ENCODE peak calls at places on chromosomes 1 and 21, in seven cellular contexts. J, Q, O, M, P, V and D are unnamed samples.

GRCh38 chr1:212613440-212614335 is 5.1 kb downstream of the ATF3 start:
- DNase-seq in M (peak), P (peak), O (no peak), V (no peak), J (no peak), Q (no peak), D (no peak)

GRCh38 chr1:92244376-92244775 is 26.7 kb downstream of the C1orf146 start:
- DNase-seq in M (peak), J (peak), O (no peak), Q (no peak), P (peak), V (no peak), D (no peak)

GRCh38 chr1:202501281-202501680 is 152.8 kb downstream of the PPP1R12B start:
- DNase-seq in V (no peak), P (peak), J (peak), M (peak), O (no peak), Q (no peak), D (peak)

GRCh38 chr21:43733060-43733459 is 14.1 kb downstream of the PDXK start:
- DNase-seq in Q (no peak), J (no peak), P (no peak), V (no peak), M (no peak), O (no peak), D (no peak)

GRCh38 chr1:180906511-180906910 is 6.2 kb upstream of the KIAA1614 start:
- DNase-seq in O (no peak), J (no peak), M (no peak), V (no peak), P (no peak), Q (no peak), D (no peak)

GRCh38 chr1:55129194-55129728 is 85.9 kb downstream of the USP24 start:
- DNase-seq in M (no peak), P (peak), O (no peak), V (no peak), J (peak), Q (no peak), D (no peak)

GRCh38 chr1:226125097-226125630 is 61.4 kb downstream of the ACBD3 start:
- DNase-seq in O (peak), Q (no peak), V (no peak), J (peak), M (peak), P (peak), D (no peak)

GRCh38 chr1:2073382-2074230 is 23.4 kb downstream of the PRKCZ start:
- DNase-seq in M (no peak), V (no peak), P (peak), J (peak), Q (no peak), O (no peak), D (peak)

GRCh38 chr1:1299686-1300351 is 7.9 kb downstream of the ACAP3 start:
- DNase-seq in O (peak), Q (no peak), V (no peak), J (no peak), M (no peak), P (no peak), D (no peak)

GRCh38 chr1:151584278-151584677 is 27.6 kb upstream of the SNX27 start:
- DNase-seq in O (no peak), P (no peak), M (peak), V (no peak), J (no peak), Q (no peak), D (no peak)

GRCh38 chr1:237677979-237678378 is 212.7 kb downstream of the ZP4 start:
- DNase-seq in P (peak), V (peak), M (peak), J (peak), Q (peak), O (no peak), D (no peak)
- TF ChIP-seq CTCF in P (no peak), V (peak), M (no peak), J (peak), Q (no peak), O (no peak), D (no peak)

GRCh38 chr21:39314155-39315027 is 959 bp upstream of the BRWD1 start:
- DNase-seq in O (peak), P (peak), V (peak), M (peak), J (peak), Q (no peak), D (no peak)

GRCh38 chr21:39315603-39316002 is 2.2 kb upstream of the BRWD1 start:
- DNase-seq in Q (no peak), J (no peak), V (no peak), M (no peak), O (no peak), P (no peak), D (no peak)

GRCh38 chr21:39313042-39313456 is 383 bp downstream of the BRWD1 start:
- DNase-seq in V (no peak), O (peak), M (no peak), Q (no peak), P (no peak), J (no peak), D (no peak)

GRCh38 chr21:39312112-39313041 is 1.1 kb downstream of the BRWD1 start:
- DNase-seq in V (peak), P (peak), J (peak), M (peak), Q (no peak), O (peak), D (peak)

GRCh38 chr21:39313457-39314154 is at the start of gene BRWD1:
- DNase-seq in O (peak), P (peak), J (peak), Q (no peak), V (peak), M (peak), D (peak)
- TF ChIP-seq CTCF in O (no peak), P (no peak), J (no peak), Q (peak), V (peak), M (peak), D (peak)

GRCh38 chr21:28790335-28790734 is 202.3 kb downstream of the LTN1 start:
- DNase-seq in O (no peak), J (no peak), Q (no peak), P (no peak), V (no peak), M (no peak), D (no peak)
- TF ChIP-seq CTCF in O (no peak), J (no peak), Q (no peak), P (no peak), V (no peak), M (no peak), D (no peak)

GRCh38 chr1:156172696-156173470 is 19.5 kb downstream of the SEMA4A start:
- DNase-seq in V (no peak), Q (no peak), M (no peak), O (peak), J (no peak), P (no peak), D (no peak)
- TF ChIP-seq CTCF in V (no peak), Q (no peak), M (no peak), O (no peak), J (no peak), P (no peak), D (no peak)